ENCODE peak calls at places on chromosomes 1 and 21, in six cellular contexts. U is body of pancreas, E is IMR-90, D is heart right ventricle, L is GM23338, I is left ventricle myocardium inferior. R is an unnamed sample. For H3K4me1 and H3K36me3, the result is how much of the 10 kb centered on the place peaks cover.

GRCh38 chr1:218273757-218274505 is 11.2 kb upstream of the RRP15 start:
- DNase-seq in L (no peak), E (no peak), I (no peak), D (no peak), U (no peak), R (no peak)

GRCh38 chr1:201602413-201603265 is 63.7 kb downstream of the NAV1 start:
- DNase-seq in I (no peak), L (no peak), D (no peak), U (peak), E (peak), R (no peak)

GRCh38 chr1:232038704-232039103 is 412.1 kb downstream of the DISC1 start:
- DNase-seq in D (no peak), U (no peak), E (no peak), I (peak), L (no peak), R (no peak)

GRCh38 chr1:213934642-213935041 is 53.1 kb upstream of the PROX1 start:
- DNase-seq in U (peak), E (no peak), L (no peak), I (peak), D (peak), R (peak)

GRCh38 chr21:38306833-38307232 is 50.0 kb downstream of the KCNJ15 start:
- DNase-seq in D (no peak), E (peak), U (no peak), I (no peak), L (no peak), R (no peak)

GRCh38 chr1:30299393-30299792 is 424.0 kb downstream of the MATN1 start:
- DNase-seq in L (no peak), D (no peak), E (no peak), U (no peak), I (no peak), R (no peak)

GRCh38 chr1:18945401-18945849 is 11.1 kb downstream of the IFFO2 start:
- DNase-seq in I (peak), L (peak), E (peak), D (peak), U (no peak), R (no peak)

GRCh38 chr21:42002421-42002958 is 7.7 kb downstream of the ZBTB21 start:
- DNase-seq in L (no peak), E (peak), I (no peak), D (no peak), U (no peak), R (no peak)

GRCh38 chr1:25933479-25934365 is 27.5 kb upstream of the STMN1 start:
- DNase-seq in I (no peak), U (no peak), L (no peak), E (no peak), D (no peak), R (no peak)

GRCh38 chr1:172719694-172720138 is 60.8 kb downstream of the FASLG start:
- DNase-seq in I (no peak), U (no peak), L (peak), E (peak), D (no peak), R (no peak)

GRCh38 chr1:150562384-150563339 is 13.5 kb downstream of the ADAMTSL4 start:
- DNase-seq in D (no peak), E (no peak), U (peak), I (no peak), L (peak), R (no peak)

GRCh38 chr1:14983277-14983676 is 170.3 kb upstream of the TMEM51 start:
- DNase-seq in E (no peak), L (peak), D (no peak), U (no peak), I (no peak), R (no peak)

GRCh38 chr1:28642056-28642846 is 616 bp downstream of the TAF12 start:
- DNase-seq in D (no peak), L (peak), U (no peak), E (peak), I (no peak), R (no peak)

GRCh38 chr1:5746611-5747427 is 245.4 kb downstream of the NPHP4 start:
- DNase-seq in I (no peak), L (no peak), E (no peak), U (no peak), D (no peak), R (peak)

GRCh38 chr21:40686526-40686925 is 160.4 kb downstream of the DSCAM start:
- DNase-seq in D (no peak), L (no peak), E (no peak), I (no peak), U (no peak), R (no peak)

GRCh38 chr1:39258146-39258924 is 53.8 kb downstream of the MACF1 start:
- DNase-seq in L (peak), D (peak), I (peak), E (peak), U (peak), R (no peak)

DNA sequence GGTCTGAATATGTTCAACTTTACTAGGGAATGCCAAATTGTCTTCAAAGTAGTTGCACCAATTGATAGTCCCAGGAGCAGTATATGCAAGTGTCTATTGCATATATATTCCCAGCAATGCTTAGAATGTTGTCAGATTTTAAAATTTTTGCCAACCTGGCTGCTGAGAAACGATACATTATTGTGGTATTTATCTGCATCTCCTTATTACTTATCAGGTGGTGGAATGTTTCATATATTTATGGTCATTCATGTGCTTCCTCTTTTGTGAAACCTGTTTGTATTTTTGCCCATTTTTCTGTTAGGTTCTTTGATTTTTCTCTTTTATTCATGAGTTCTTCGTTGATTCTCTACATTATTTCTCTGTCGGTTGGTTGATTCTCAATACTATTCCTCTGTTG is 39.5 kb downstream of the COLGALT2 start:
- DNase-seq in U (no peak), L (no peak), I (no peak), D (no peak), E (no peak), R (no peak)
- H3K4me1 ChIP-seq in U (under half), L (under half), I (under half), D (under half), E (under half), R (under half)

DNA sequence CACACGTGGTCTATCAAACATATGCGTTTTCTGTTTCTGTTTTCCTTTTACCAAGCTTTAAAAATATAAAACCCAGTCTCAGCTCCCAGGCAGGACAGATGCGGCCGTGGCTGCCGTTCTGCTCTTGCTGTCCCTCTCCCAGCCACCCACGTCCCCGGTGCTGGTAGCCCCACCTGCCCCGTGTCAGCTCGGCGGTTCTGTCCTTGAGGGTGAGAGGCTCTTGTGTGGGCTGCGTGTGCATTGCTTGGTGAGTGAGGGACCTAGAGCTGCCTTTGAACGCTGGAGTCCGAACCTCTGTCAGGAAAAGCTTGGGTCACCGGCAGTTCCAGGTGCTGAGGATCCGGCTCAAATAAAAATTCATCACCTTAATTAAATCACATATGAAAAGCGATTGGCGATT is 4.4 kb downstream of the RER1 start:
- DNase-seq in I (no peak), E (no peak), L (no peak), D (no peak), U (no peak), R (no peak)
- H3K36me3 ChIP-seq in I (half or more), E (half or more), L (under half), D (under half), U (under half), R (half or more)

DNA sequence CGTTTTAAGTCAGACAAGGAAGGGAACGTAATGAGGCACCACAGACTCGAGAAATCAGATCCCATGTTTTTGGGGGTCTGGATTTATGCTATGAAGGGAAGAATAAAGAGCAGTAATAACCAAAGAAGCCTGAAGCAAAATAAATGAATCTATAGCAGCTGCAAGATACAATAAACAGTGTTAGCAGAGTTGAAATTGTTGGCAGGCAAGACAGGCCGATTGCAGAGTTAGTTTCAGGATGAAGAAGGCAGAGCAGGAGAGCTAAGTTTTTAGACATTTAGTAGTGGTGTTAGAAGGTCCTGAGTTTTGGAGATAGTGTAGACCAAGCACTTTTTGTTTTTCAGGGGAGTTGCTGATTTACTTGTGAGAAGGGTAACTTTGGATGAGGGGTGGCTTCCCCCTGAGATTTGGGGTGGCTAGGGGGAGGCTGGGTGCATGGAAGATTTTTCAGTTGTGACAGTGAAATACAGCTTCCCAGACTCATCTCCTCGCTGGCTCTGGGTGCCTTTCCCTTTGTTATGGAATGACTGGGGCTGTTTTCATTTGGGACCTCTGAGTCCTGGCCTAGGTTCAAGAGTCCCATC is 571 bp downstream of the DDR2 start:
- DNase-seq in E (peak), I (no peak), U (no peak), L (peak), D (no peak), R (no peak)
- H3K4me3 ChIP-seq in E (peak), I (peak), U (no peak), L (no peak), D (peak), R (peak)

DNA sequence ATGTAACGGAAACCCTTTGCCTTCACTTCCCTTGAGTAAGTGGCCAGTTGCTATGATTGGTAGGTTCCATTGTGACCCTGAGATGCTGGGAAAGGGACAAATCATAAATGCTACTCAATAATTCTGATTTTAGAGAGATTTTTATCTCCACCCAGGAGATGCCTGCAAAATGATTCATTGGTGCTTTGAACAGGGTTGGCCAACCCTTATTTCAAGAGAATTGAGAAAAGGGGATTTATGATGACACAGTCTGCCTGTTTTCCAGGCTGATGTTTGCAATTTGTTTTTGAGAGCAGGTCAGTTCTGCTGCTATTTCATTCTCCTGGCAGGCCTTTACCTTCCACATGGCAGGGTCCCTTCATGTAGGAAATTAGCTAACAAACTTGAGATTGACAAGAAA is 22.6 kb downstream of the XCL1 start:
- DNase-seq in I (no peak), D (no peak), U (no peak), L (no peak), E (no peak), R (no peak)
- H3K4me1 ChIP-seq in I (under half), D (under half), U (under half), L (under half), E (under half), R (under half)

DNA sequence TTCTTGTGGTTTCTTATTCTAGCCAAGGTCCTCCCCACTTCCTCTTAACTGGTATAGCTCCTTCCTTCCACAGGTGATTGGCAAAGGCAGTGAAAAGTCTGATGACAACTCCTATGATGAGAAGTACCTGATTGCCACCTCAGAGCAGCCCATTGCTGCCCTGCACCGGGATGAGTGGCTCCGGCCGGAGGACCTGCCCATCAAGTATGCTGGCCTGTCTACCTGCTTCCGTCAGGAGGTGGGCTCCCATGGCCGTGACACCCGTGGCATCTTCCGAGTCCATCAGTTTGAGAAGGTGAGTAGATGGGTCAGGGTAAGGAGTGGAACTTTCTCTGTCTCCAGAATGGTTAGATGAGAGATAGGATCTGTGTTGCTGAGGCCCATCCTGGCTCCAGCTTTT is 14.2 kb upstream of the CELSR2 start:
- DNase-seq in U (no peak), I (no peak), D (no peak), E (no peak), L (no peak), R (no peak)
- H3K36me3 ChIP-seq in U (under half), I (half or more), D (half or more), E (half or more), L (half or more), R (half or more)

GRCh38 chr1:154869351-154870116 is 547 bp downstream of the KCNN3 start:
- DNase-seq in U (peak), I (peak), L (no peak), D (peak), E (peak), R (peak)
- H3K4me3 ChIP-seq in U (no peak), I (peak), L (peak), D (peak), E (no peak), R (peak)

GRCh38 chr1:175225805-175226129 is 33.2 kb upstream of the KIAA0040 start:
- DNase-seq in D (no peak), L (no peak), U (no peak), I (no peak), E (no peak), R (no peak)

GRCh38 chr1:175219774-175220173 is 27.2 kb upstream of the KIAA0040 start:
- DNase-seq in D (no peak), E (no peak), L (no peak), U (no peak), I (no peak), R (no peak)

GRCh38 chr1:175221548-175222175 is 29.1 kb upstream of the KIAA0040 start:
- DNase-seq in D (no peak), L (peak), U (peak), I (peak), E (no peak), R (peak)

GRCh38 chr1:175220853-175221547 is 28.4 kb upstream of the KIAA0040 start:
- DNase-seq in I (no peak), D (no peak), U (no peak), E (no peak), L (peak), R (no peak)

GRCh38 chr1:175222296-175222938 is 29.8 kb upstream of the KIAA0040 start:
- DNase-seq in E (no peak), I (no peak), D (no peak), L (no peak), U (no peak), R (no peak)
- H3K4me1 ChIP-seq in E (under half), I (under half), D (under half), L (under half), U (under half), R (under half)

GRCh38 chr1:236819856-236820255 is 24.8 kb downstream of the MTR start:
- DNase-seq in U (no peak), I (no peak), E (no peak), D (no peak), L (no peak), R (no peak)
- H3K36me3 ChIP-seq in U (under half), I (half or more), E (under half), D (under half), L (under half), R (half or more)

GRCh38 chr1:156676450-156676819 is 772 bp downstream of the NES start:
- DNase-seq in I (no peak), D (no peak), U (no peak), L (no peak), E (no peak), R (no peak)
- H3K4me3 ChIP-seq in I (peak), D (peak), U (no peak), L (peak), E (peak), R (peak)

DNA sequence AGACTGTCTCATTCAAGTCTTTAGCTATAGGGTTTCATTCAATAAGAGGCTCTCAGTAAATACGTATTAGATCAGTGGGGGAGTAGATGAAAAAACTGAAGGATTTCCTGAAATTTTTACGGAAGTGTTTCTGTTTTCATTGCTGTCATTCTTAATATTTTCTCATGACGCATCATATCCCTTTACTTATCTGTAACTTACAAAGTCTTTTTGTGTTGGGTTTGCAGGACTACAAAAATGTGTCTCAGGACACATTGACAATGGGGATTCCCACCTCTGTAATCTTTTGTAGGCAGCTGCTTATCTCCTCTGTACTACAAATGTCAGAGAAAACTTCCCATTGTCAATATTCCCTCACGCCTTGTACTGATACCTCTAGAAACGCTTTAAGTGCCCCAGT is 35.5 kb downstream of the CRP start:
- DNase-seq in E (no peak), I (no peak), L (no peak), D (no peak), U (no peak), R (no peak)
- H3K4me1 ChIP-seq in E (under half), I (under half), L (under half), D (under half), U (under half), R (under half)

R was measured in lower lobe of right lung.